ENCODE peak calls at places on chromosomes 2 and 18, in eight cellular contexts. P is prostate gland, H is stomach, V is tibial nerve, O is A549, N is adrenal gland, D is K562, J is heart left ventricle. T is an unnamed sample.

GRCh38 chr2:207484444-207485391 is 45.0 kb upstream of the CREB1 start:
- DNase-seq in H (no peak), O (no peak), N (no peak), D (no peak), J (no peak), V (no peak), P (no peak), T (no peak)

GRCh38 chr2:41543726-41544125 is 504.1 kb upstream of the PKDCC start:
- DNase-seq in O (no peak), N (no peak), J (no peak), D (no peak), H (no peak), P (no peak), V (no peak), T (no peak)

GRCh38 chr18:35376742-35377695 is at the start of gene ZNF396:
- DNase-seq in J (peak; percentile 84), N (peak; percentile 80), P (peak; percentile 70), D (peak; percentile 90), O (peak; percentile 69), H (peak; percentile 86), V (peak; percentile 73), T (peak; percentile 92)

GRCh38 chr2:241868661-241869081 is 858 bp upstream of the RTP5 start:
- DNase-seq in O (no peak), P (no peak), V (no peak), J (no peak), N (no peak), H (no peak), D (no peak), T (no peak)

GRCh38 chr2:208254871-208255556 is at the start of gene IDH1:
- DNase-seq in D (peak; percentile 92), N (peak; percentile 99), O (peak; percentile 85), P (peak; percentile 96), H (peak; percentile 98), V (peak; percentile 100), J (peak; percentile 97), T (peak; percentile 97)

GRCh38 chr18:76459687-76460350 is 35.2 kb downstream of the ZNF516 start:
- DNase-seq in H (peak; percentile 61), D (no peak), V (no peak), J (no peak), O (peak; percentile 69), P (peak; percentile 85), N (peak; percentile 78), T (peak; percentile 68)

GRCh38 chr2:9141706-9142460 is 64.7 kb upstream of the ASAP2 start:
- DNase-seq in H (no peak), D (no peak), J (no peak), N (no peak), P (no peak), V (no peak), O (no peak), T (no peak)

GRCh38 chr2:7930800-7931635 is 750.8 kb upstream of the ID2 start:
- DNase-seq in J (peak; percentile 54), O (no peak), H (no peak), V (no peak), N (no peak), P (no peak), D (no peak), T (peak; percentile 81)

GRCh38 chr2:74368499-74368898 is 11.6 kb downstream of the DCTN1 start:
- DNase-seq in P (no peak), J (no peak), H (no peak), D (no peak), V (no peak), N (no peak), O (no peak), T (no peak)

DNA sequence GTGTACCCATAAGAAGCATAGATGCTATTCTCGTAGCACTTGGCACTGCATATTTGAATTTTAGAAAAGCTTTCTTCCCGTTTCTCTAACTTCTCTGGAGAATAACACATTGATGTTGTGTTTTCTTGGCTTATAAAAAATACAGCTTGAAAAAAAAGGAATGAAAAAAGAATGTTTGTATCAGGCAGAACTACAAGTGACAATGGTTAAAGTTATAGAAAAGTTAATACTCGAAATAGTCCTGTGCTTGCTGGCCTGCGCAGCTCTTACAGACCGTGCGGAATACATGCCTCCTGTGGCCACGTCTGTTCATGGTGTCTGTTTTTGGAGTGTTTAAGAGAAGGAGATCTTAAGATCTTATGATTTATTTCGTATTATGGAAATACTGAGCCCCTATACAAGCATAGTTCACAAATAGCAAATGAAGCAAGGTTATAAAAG is 808 bp downstream of the DUSP19 start:
- DNase-seq in V (no peak), D (peak; percentile 64), H (no peak), N (no peak), P (no peak), J (no peak), O (no peak), T (no peak)
- H3K4me3 ChIP-seq in V (peak overlapping the region; percentile 49), D (peak overlapping the region; percentile 58), H (peak overlapping the region; percentile 54), N (peak overlapping the region; percentile 52), P (peak overlapping the region; percentile 44), J (peak overlapping the region; percentile 60), O (peak overlapping the region; percentile 94), T (peak overlapping the region; percentile 63)

GRCh38 chr2:226973821-226974220 is 138.0 kb downstream of the RHBDD1 start:
- DNase-seq in H (no peak), P (no peak), V (no peak), N (no peak), J (no peak), D (no peak), O (no peak), T (no peak)
- H3K27ac ChIP-seq in H (no peak overlapping the region), P (no peak overlapping the region), V (no peak overlapping the region), N (no peak overlapping the region), J (no peak overlapping the region), D (no peak overlapping the region), O (no peak overlapping the region), T (no peak overlapping the region)

GRCh38 chr2:113219889-113220641 is 46.3 kb downstream of the PSD4 start:
- DNase-seq in J (peak; percentile 50), V (peak; percentile 43), P (no peak), N (peak; percentile 79), O (peak; percentile 64), H (peak; percentile 95), D (peak; percentile 29), T (peak; percentile 83)
- TF ChIP-seq POLR2A in J (no peak), V (no peak), P (no peak), N (peak; percentile 31), O (peak; percentile 62), H (peak; percentile 78), D (no peak), T (no peak)

GRCh38 chr2:69917854-69918253 is 2.9 kb downstream of the MXD1 start:
- DNase-seq in V (no peak), H (no peak), D (peak; percentile 50), N (no peak), J (no peak), O (no peak), P (no peak), T (no peak)
- H3K4me3 ChIP-seq in V (no peak overlapping the region), H (no peak overlapping the region), D (no peak overlapping the region), N (no peak overlapping the region), J (peak overlapping the region; percentile 15), O (no peak overlapping the region), P (no peak overlapping the region), T (no peak overlapping the region)

GRCh38 chr2:170090229-170090628 is 87.7 kb upstream of the MYO3B start:
- DNase-seq in D (no peak), O (no peak), N (no peak), J (no peak), H (no peak), P (no peak), V (no peak), T (no peak)

GRCh38 chr2:170091461-170091860 is 86.5 kb upstream of the MYO3B start:
- DNase-seq in J (no peak), V (no peak), N (no peak), H (no peak), O (no peak), P (no peak), D (no peak), T (no peak)

GRCh38 chr2:170088776-170089175 is 89.2 kb upstream of the MYO3B start:
- DNase-seq in V (no peak), N (no peak), P (no peak), H (no peak), D (no peak), O (no peak), J (peak; percentile 18), T (no peak)

GRCh38 chr2:170095380-170095779 is 82.6 kb upstream of the MYO3B start:
- DNase-seq in D (no peak), O (no peak), J (no peak), N (no peak), H (no peak), P (no peak), V (no peak), T (no peak)

GRCh38 chr2:170092475-170092874 is 85.5 kb upstream of the MYO3B start:
- DNase-seq in N (no peak), J (no peak), H (no peak), D (no peak), V (no peak), P (no peak), O (no peak), T (no peak)
- H3K27ac ChIP-seq in N (no peak overlapping the region), J (no peak overlapping the region), H (no peak overlapping the region), D (no peak overlapping the region), V (no peak overlapping the region), P (no peak overlapping the region), O (no peak overlapping the region), T (no peak overlapping the region)

GRCh38 chr2:38613849-38614213 is 11.1 kb upstream of the HNRNPLL start:
- DNase-seq in P (no peak), D (peak; percentile 82), J (no peak), V (no peak), O (no peak), H (no peak), N (no peak), T (no peak)
- TF ChIP-seq POLR2A in P (no peak), D (no peak), J (no peak), V (no peak), O (no peak), H (no peak), N (no peak), T (no peak)

T was measured in sigmoid colon.